ENCODE peak calls at places on chromosome 4, in five cellular contexts. Y is M059J, F is cerebellar cortex, E is AG08395, M is neuronal stem cell. O is an unnamed sample.

GRCh38 chr4:73066928-73067327 is 2.6 kb downstream of the COX18 start:
- DNase-seq in F (no peak), M (no peak), E (no peak), Y (no peak), O (no peak)

GRCh38 chr4:143246977-143247376 is 62.3 kb downstream of the USP38 start:
- DNase-seq in M (no peak), E (no peak), F (no peak), Y (no peak), O (no peak)

GRCh38 chr4:171340282-171340681 is 472.9 kb upstream of the GALNTL6 start:
- DNase-seq in Y (no peak), M (no peak), E (no peak), F (no peak), O (no peak)

GRCh38 chr4:149999485-150000074 is 78.7 kb upstream of the DCLK2 start:
- DNase-seq in E (peak; percentile 74), M (peak; percentile 15), Y (peak; percentile 72), F (peak; percentile 63), O (peak; percentile 49)

GRCh38 chr4:51844157-51845054 is 1.5 kb downstream of the DCUN1D4 start:
- DNase-seq in E (peak; percentile 80), F (peak; percentile 94), Y (peak; percentile 77), M (peak; percentile 85), O (peak; percentile 96)

GRCh38 chr4:70613182-70613892 is 15.2 kb upstream of the ENAM start:
- DNase-seq in Y (no peak), E (no peak), F (no peak), M (no peak), O (peak; percentile 68)

GRCh38 chr4:55609393-55609821 is 17.4 kb upstream of the PDCL2 start:
- DNase-seq in E (peak; percentile 50), M (no peak), Y (no peak), F (no peak), O (no peak)

GRCh38 chr4:152605641-152606304 is 69.9 kb upstream of the FBXW7 start:
- DNase-seq in M (no peak), Y (peak; percentile 78), E (peak; percentile 93), F (no peak), O (peak; percentile 63)